ENCODE peak calls at places on chromosomes 1 and 21, in nine cellular contexts. R is ovary, A is A549, W is lower leg skin, E is spleen, I is IMR-90, X is suprapubic skin, F is K562, G is adrenal gland. T is an unnamed sample.

GRCh38 chr1:172497230-172497629 is 35.7 kb upstream of the SUCO start:
- DNase-seq in F (no peak), E (no peak), A (peak), W (no peak), R (no peak), X (peak), I (peak), G (no peak), T (no peak)

GRCh38 chr21:35236090-35236489 is 187.0 kb upstream of the RUNX1 start:
- DNase-seq in F (no peak), R (no peak), I (no peak), X (no peak), A (no peak), W (no peak), E (no peak), G (no peak), T (peak)

GRCh38 chr1:200558866-200559459 is 61.6 kb downstream of the KIF14 start:
- DNase-seq in F (no peak), G (no peak), I (peak), E (no peak), X (no peak), A (peak), W (no peak), R (no peak), T (peak)

GRCh38 chr1:196407358-196408041 is 200.7 kb downstream of the KCNT2 start:
- DNase-seq in X (no peak), I (peak), F (no peak), E (no peak), R (no peak), G (no peak), A (peak), W (no peak), T (no peak)

GRCh38 chr1:150376110-150376509 is 12.2 kb downstream of the RPRD2 start:
- DNase-seq in F (no peak), G (no peak), I (no peak), E (no peak), R (no peak), A (no peak), W (no peak), X (no peak), T (no peak)

GRCh38 chr1:200075522-200075921 is 48.0 kb downstream of the NR5A2 start:
- DNase-seq in G (no peak), R (no peak), W (no peak), A (peak), X (no peak), I (no peak), E (no peak), F (no peak), T (no peak)

GRCh38 chr1:109198745-109199144 is 15.0 kb upstream of the SARS1 start:
- DNase-seq in F (peak), I (peak), E (no peak), W (no peak), G (no peak), A (no peak), X (no peak), R (no peak), T (no peak)

GRCh38 chr21:25186278-25186677 is 421.0 kb downstream of the MRPL39 start:
- DNase-seq in A (no peak), F (no peak), E (no peak), G (peak), X (no peak), R (no peak), I (no peak), W (no peak), T (no peak)

GRCh38 chr1:150621497-150622113 is 7.8 kb downstream of the ENSA start:
- DNase-seq in F (peak), X (no peak), I (peak), W (peak), G (no peak), E (no peak), A (peak), R (peak), T (peak)

GRCh38 chr1:46281021-46281420 is 22.4 kb downstream of the LRRC41 start:
- DNase-seq in A (no peak), X (no peak), F (no peak), I (no peak), E (no peak), W (no peak), G (no peak), R (no peak), T (no peak)
- TF ChIP-seq POLR2A in A (no peak), X (no peak), F (peak), I (no peak), E (no peak), W (no peak), G (no peak), R (no peak), T (no peak)

DNA sequence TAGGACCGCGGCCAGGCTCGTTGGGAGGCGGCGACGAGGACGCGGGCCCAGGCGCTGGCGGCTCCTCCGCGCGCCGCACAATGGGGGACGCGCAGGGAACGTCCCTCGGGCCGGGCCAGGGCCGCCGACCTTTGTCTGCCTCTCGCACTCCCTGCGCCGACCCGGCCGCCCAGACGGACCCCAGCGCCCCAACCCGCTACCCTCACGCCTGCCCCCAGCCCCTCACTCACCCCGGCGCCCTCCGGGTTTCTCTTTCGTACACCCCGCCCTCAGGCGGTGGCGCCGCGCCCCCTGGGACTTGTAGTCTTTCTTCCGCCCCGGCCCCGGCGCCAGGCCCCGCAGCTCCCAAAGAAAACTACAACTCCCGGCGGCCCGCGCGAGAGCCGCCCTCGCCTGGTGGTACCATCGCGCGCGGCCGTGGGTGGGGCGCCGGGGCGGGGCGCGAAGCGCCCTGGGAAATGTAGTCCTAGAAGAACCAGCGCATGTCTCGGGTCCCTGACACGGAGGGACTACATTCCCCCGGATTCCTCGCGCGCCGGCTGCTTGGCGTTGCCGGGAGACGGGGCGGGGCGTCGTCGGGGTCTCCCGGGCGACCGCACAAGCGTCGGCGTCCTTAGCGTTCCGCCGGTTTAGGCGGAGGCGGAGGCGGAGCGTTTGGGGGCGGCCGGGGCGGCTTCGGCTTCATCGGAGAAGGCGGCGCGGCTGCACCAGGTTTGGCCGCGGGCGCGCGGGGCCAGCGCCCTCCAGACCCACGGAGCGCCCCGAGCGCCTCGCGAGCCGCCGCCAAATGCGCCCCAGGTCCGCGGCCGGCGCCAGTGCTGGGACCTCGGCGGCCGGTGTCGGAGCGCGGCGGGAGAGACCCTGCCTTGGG is at the start of gene C1orf159:
- DNase-seq in F (peak), G (peak), I (peak), E (peak), R (peak), A (peak), W (peak), X (peak), T (peak)
- TF ChIP-seq POLR2A in F (peak), G (no peak), I (no peak), E (no peak), R (no peak), A (no peak), W (no peak), X (no peak), T (peak)

GRCh38 chr1:20476260-20477038 is 9.6 kb downstream of the CAMK2N1 start:
- DNase-seq in E (no peak), F (peak), A (peak), W (no peak), G (peak), R (peak), I (no peak), X (no peak), T (no peak)
- TF ChIP-seq POLR2A in E (no peak), F (no peak), A (no peak), W (no peak), G (no peak), R (no peak), I (no peak), X (no peak), T (no peak)

GRCh38 chr1:27157194-27157593 is 2.3 kb upstream of the SLC9A1 start:
- DNase-seq in W (no peak), F (peak), G (no peak), X (no peak), E (no peak), I (no peak), R (no peak), A (no peak), T (no peak)

GRCh38 chr1:27162090-27162489 is 7.2 kb upstream of the SLC9A1 start:
- DNase-seq in W (no peak), I (no peak), R (no peak), G (no peak), F (no peak), X (no peak), E (no peak), A (no peak), T (no peak)

GRCh38 chr1:27166351-27166802 is 11.5 kb upstream of the SLC9A1 start:
- DNase-seq in G (no peak), F (no peak), I (peak), E (no peak), A (no peak), W (no peak), X (no peak), R (no peak), T (no peak)

GRCh38 chr1:27163093-27163492 is 8.2 kb upstream of the SLC9A1 start:
- DNase-seq in I (no peak), X (no peak), R (no peak), G (no peak), E (no peak), A (peak), W (no peak), F (no peak), T (no peak)

DNA sequence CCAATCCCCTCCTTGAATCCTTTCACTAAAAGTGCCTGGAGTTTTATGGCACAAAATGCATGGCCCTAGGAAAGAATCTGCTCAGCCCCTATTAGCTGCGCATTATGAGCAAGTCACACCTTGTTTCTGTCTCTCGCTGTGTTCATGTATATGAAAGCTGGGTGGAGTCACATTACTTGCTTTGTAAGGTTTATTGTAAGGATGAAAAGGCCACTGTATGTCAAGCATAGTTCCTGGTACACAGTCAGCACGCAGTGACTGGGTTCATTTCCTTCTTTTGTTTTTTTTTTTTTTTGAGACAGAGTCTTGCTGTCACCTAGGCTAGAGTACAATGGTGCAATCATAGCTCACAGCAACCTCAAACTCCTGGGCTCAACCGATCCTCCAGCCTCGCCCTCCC is 6.7 kb upstream of the SLC9A1 start:
- DNase-seq in G (no peak), F (no peak), X (no peak), A (no peak), R (no peak), I (no peak), W (no peak), E (no peak), T (no peak)
- TF ChIP-seq POLR2A in G (no peak), F (no peak), X (no peak), A (no peak), R (no peak), I (no peak), W (no peak), E (no peak), T (no peak)

T was measured in NB4.